ENCODE peak calls at places on chromosome 22, in four cellular contexts. U, J, X and D are unnamed samples.

GRCh38 chr22:30047364-30047738 is 32.9 kb upstream of the HORMAD2 start:
- DNase-seq in J (no peak), U (no peak), X (no peak), D (no peak)

GRCh38 chr22:22182990-22183264 is 61.7 kb upstream of the VPREB1 start:
- DNase-seq in J (no peak), U (no peak), X (no peak), D (no peak)

GRCh38 chr22:27918351-27919221 is 470 bp downstream of the PITPNB start:
- DNase-seq in J (no peak), X (peak; percentile 13), U (peak; percentile 53), D (peak; percentile 70)

GRCh38 chr22:23274146-23274526 is 93.8 kb downstream of the BCR start:
- DNase-seq in U (no peak), X (no peak), J (no peak), D (peak; percentile 54)

GRCh38 chr22:46761017-46761416 is 1.4 kb upstream of the TBC1D22A start:
- DNase-seq in X (no peak), J (no peak), U (no peak), D (no peak)

GRCh38 chr22:28019881-28020861 is 101.1 kb upstream of the PITPNB start:
- DNase-seq in X (peak; percentile 30), U (peak; percentile 89), J (no peak), D (peak; percentile 67)

GRCh38 chr22:44638966-44639739 is 62.9 kb upstream of the PRR5 start:
- DNase-seq in X (no peak), J (no peak), U (no peak), D (no peak)

GRCh38 chr22:45212992-45213751 is 27.5 kb downstream of the KIAA0930 start:
- DNase-seq in X (no peak), J (no peak), U (no peak), D (no peak)

GRCh38 chr22:27086728-27087450 is 429.5 kb downstream of the MIAT start:
- DNase-seq in U (no peak), J (no peak), X (no peak), D (no peak)

GRCh38 chr22:20663941-20664593 is 109.8 kb upstream of the SERPIND1 start:
- DNase-seq in U (no peak), X (no peak), J (no peak), D (no peak)

GRCh38 chr22:44143117-44143495 is 37.6 kb upstream of the PARVG start:
- DNase-seq in J (no peak), U (no peak), X (no peak), D (no peak)

GRCh38 chr22:23105919-23106853 is 35.6 kb downstream of the RSPH14 start:
- DNase-seq in X (no peak), U (no peak), J (no peak), D (peak; percentile 65)

GRCh38 chr22:17159504-17159951 is 451 bp upstream of the HDHD5 start:
- DNase-seq in J (no peak), U (no peak), X (no peak), D (no peak)

DNA sequence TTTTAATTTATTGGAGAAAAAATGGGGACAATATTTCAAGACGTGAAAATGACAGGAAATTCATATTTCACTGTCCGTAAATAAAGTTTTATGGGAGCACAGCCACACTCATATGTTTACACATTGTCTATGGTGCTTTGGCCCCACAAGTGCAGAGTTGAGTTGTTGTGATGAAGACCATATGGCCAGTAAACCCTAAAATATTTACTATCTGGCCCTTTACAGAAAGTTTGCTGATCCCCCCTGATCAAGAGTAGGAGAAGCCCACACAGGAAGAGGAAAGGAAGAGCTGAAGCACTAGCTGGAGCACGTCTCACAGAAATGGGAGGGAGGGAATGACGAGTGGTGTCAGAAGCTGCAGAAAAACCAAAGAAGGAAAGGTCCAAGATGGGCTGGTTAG is 78.8 kb downstream of the TNRC6B start:
- DNase-seq in X (no peak), J (no peak), U (no peak), D (no peak)
- TF ChIP-seq CREM in X (no peak), J (no peak), U (no peak), D (no peak)

GRCh38 chr22:35349704-35350538 is 31.0 kb upstream of the HMOX1 start:
- DNase-seq in X (no peak), U (no peak), J (no peak), D (no peak)
- TF ChIP-seq CREM in X (no peak), U (no peak), J (no peak), D (no peak)

DNA sequence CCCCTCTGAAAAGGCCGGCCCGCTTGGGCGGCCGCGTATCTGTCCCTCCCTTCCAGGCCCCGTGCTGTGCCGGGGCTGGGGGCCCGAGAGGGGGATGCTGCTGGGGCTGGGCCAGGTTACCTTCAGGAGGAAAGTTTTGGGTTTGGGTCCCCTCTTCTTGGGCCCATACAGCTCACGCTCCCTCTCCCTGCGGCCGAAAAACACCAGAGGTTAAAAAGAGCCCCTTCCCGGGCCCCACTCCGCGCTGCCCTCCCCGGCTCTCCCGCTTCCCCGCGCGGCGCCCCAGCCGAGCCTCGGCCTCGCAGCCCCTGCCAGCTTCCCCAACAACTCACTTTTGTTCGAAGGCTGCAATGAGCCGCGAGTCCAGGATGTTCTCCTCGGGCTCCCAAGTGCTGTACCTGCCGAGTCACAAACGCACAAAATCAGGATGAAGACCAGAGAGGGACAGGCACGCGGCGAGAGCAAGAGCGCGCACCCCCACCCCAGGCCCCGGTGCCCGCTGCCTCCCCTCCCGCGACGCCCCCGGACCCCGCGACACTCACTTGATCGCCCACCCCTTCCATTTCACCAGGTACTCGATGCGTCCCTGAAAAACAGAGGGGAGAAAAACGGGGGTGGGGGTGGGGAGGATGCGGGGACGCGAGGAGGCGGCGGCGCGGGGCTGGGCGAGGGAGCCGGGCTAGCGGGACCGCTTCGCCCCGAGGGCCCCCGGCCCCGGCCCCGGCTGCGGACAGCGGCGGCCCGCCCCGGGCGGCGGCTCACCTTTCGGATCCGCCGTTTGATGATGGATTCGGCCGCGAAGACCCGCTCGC is 450 bp downstream of the CBX6 start:
- DNase-seq in J (no peak), U (no peak), X (no peak), D (peak; percentile 28)
- TF ChIP-seq CREM in J (no peak), U (no peak), X (no peak), D (no peak)

DNA sequence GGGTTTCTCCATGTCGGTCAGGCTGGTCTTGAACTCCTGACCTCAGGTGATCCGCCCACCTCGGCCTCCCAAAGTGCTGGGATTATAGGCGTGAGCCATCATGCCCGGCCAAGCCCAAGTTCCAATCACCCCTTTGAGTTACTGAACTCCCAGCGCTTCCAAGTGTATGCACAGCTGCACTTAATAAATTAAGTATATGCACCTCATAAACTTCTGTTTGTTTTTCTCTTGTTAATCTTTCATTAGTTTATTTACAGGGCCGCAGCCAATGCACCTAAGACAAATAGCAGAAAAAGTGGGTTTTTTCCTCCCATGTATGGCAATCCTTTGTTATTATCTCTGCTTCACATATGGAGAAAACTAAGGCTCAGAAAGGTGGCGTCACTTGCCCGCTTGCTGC is 21.3 kb downstream of the SYN3 start:
- DNase-seq in U (no peak), X (no peak), J (no peak), D (no peak)
- TF ChIP-seq CREM in U (no peak), X (no peak), J (no peak), D (no peak)

DNA sequence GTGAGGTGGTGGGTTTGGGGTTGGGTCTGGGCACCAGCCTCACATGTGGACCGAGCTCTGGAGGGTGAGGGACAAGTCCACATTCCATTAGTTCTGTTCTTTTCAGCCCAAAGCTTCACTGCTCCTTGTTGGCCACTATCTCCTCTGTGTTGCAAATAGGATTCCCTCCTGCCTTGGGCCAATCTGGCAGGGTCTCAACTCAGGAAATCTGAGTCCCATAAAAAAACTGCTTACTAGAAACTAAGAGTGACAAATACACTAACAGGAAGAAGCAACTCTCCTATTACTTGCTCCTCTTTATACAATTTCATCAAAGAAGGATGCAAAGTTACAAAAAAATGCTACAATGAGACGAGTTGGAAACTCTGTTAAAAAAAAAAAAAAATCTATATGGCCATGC is 66.2 kb upstream of the CSNK1E start:
- DNase-seq in J (no peak), X (no peak), U (no peak), D (no peak)
- TF ChIP-seq CREM in J (no peak), X (no peak), U (no peak), D (no peak)